ENCODE peak calls at places on chromosome X, in five cellular contexts. A, R, H, G and S are unnamed samples.

GRCh38 chrX:104254442-104255115 is at the start of gene ESX1:
- DNase-seq in A (peak; percentile 44), R (no peak), H (no peak), G (no peak), S (no peak)

GRCh38 chrX:13667940-13668339 is 15.0 kb downstream of the TCEANC start:
- DNase-seq in A (no peak), R (no peak), H (no peak), G (no peak), S (no peak)

GRCh38 chrX:45771560-45772340 is 571.1 kb upstream of the DIPK2B start:
- DNase-seq in A (no peak), R (peak; percentile 48), H (peak; percentile 33), G (no peak), S (no peak)

GRCh38 chrX:104565791-104566687 is at the start of gene IL1RAPL2:
- DNase-seq in A (peak; percentile 89), R (peak; percentile 38), H (no peak), G (no peak), S (no peak)

GRCh38 chrX:17414839-17415238 is 39.8 kb downstream of the NHS start:
- DNase-seq in A (peak; percentile 43), R (peak; percentile 34), H (no peak), G (peak; percentile 60), S (no peak)

GRCh38 chrX:79623098-79623762 is 256.1 kb upstream of the ITM2A start:
- DNase-seq in A (no peak), R (no peak), H (no peak), G (no peak), S (no peak)

GRCh38 chrX:15073313-15073712 is 196.6 kb downstream of the ASB9 start:
- DNase-seq in A (no peak), R (no peak), H (no peak), G (no peak), S (no peak)

GRCh38 chrX:10479508-10479907 is 140.9 kb downstream of the MID1 start:
- DNase-seq in A (no peak), R (no peak), H (no peak), G (no peak), S (no peak)

GRCh38 chrX:10199212-10199611 is 42.4 kb downstream of the CLCN4 start:
- DNase-seq in A (no peak), R (no peak), H (no peak), G (peak; percentile 69), S (no peak)

GRCh38 chrX:135974279-135974856 is 580 bp upstream of the MMGT1 start:
- DNase-seq in A (peak; percentile 83), R (peak; percentile 72), H (peak; percentile 71), G (peak; percentile 85), S (peak; percentile 30)

GRCh38 chrX:65697173-65697572 is 29.7 kb downstream of the MSN start:
- DNase-seq in A (no peak), R (no peak), H (no peak), G (no peak), S (no peak)

GRCh38 chrX:66633541-66633940 is 5.3 kb downstream of the EDA2R start:
- DNase-seq in A (no peak), R (no peak), H (no peak), G (no peak), S (no peak)

GRCh38 chrX:103792916-103793540 is 16.4 kb downstream of the PLP1 start:
- DNase-seq in A (no peak), R (no peak), H (no peak), G (no peak), S (no peak)

GRCh38 chrX:48493890-48494364 is 14.9 kb upstream of the PORCN start:
- DNase-seq in A (peak; percentile 52), R (no peak), H (no peak), G (no peak), S (no peak)

GRCh38 chrX:40058719-40059118 is 39.0 kb downstream of the BCOR start:
- DNase-seq in A (no peak), R (peak; percentile 62), H (no peak), G (no peak), S (no peak)

GRCh38 chrX:24117288-24117687 is 32.2 kb upstream of the ZFX start:
- DNase-seq in A (no peak), R (peak; percentile 18), H (no peak), G (no peak), S (no peak)

GRCh38 chrX:149527705-149528104 is 13.1 kb upstream of the EOLA1 start:
- DNase-seq in A (peak; percentile 12), R (no peak), H (no peak), G (no peak), S (no peak)

GRCh38 chrX:48090123-48090522 is 18.7 kb upstream of the ZNF630 start:
- DNase-seq in A (no peak), R (no peak), H (no peak), G (no peak), S (no peak)

GRCh38 chrX:30887721-30888120 is 1.3 kb downstream of the TAB3 start:
- DNase-seq in A (no peak), R (no peak), H (no peak), G (no peak), S (no peak)

GRCh38 chrX:141314441-141314840 is 72.1 kb upstream of the SPANXC start:
- DNase-seq in A (no peak), R (no peak), H (no peak), G (no peak), S (no peak)

GRCh38 chrX:15761564-15762191 is 23.6 kb downstream of the CA5B start:
- DNase-seq in A (peak; percentile 35), R (peak; percentile 26), H (peak; percentile 26), G (no peak), S (no peak)

GRCh38 chrX:107629533-107629909 is 1.2 kb downstream of the PRPS1 start:
- DNase-seq in A (peak; percentile 42), R (no peak), H (no peak), G (no peak), S (no peak)
- TF ChIP-seq CTCF in A (peak; percentile 31), R (no peak), H (no peak), G (no peak), S (peak; percentile 5)

GRCh38 chrX:153374426-153374825 is 26.7 kb downstream of the PNMA6E start:
- DNase-seq in A (no peak), R (no peak), H (no peak), G (no peak), S (no peak)
- TF ChIP-seq CTCF in A (no peak), R (no peak), H (no peak), G (no peak), S (no peak)

DNA sequence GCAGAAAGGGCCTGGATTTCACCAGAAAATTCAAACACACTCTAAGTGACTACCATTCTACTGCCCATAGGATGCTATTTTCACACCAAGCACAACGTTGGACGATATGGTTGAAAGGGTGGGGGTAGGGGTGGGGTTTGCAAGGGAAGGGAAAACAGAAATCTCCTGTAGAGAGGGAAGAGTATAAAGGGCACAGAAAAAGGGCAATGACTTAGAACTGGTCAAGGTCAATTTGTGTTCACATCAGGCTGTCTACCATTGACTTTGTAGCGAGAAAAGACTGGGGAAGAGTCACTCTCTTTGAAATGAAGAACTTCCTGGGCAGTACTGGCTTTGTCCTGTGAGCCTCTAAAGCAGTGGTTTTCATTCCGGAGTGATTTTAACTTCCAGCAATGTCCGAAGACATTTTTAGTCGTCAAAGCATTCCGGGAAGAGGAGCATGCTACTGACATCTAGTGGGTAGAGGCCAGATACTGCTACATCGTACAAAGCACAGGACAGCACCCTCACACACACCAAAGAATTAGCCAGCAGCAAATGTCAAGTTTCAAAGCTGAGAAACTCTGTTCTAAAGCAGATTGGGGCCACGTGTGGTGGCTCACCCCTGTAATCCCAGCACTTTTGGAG is 48.4 kb upstream of the SLC7A3 start:
- DNase-seq in A (peak; percentile 39), R (no peak), H (no peak), G (no peak), S (no peak)
- TF ChIP-seq CTCF in A (peak; percentile 58), R (no peak), H (no peak), G (no peak), S (peak; percentile 17)

GRCh38 chrX:139862208-139862607 is 70.6 kb downstream of the ATP11C start:
- DNase-seq in A (no peak), R (no peak), H (no peak), G (no peak), S (no peak)
- TF ChIP-seq CTCF in A (no peak), R (no peak), H (no peak), G (no peak), S (no peak)